ENCODE peak calls at places on chromosomes 6 and 20, in ten cellular contexts. B is uterus; A is CD8-positive, alpha-beta T cell; S is left lung; U is breast epithelium; W is CD4-positive, CD25-positive, alpha-beta regulatory T cell; V is fibroblast of lung; C is esophagus muscularis mucosa; D is tibial nerve; J is Karpas-422. E is an unnamed sample.

GRCh38 chr20:53321596-53321995 is 272.0 kb downstream of the ZNF217 start:
- DNase-seq in A (no peak), D (no peak), B (no peak), J (no peak), U (no peak), S (no peak), W (no peak), V (no peak), C (no peak), E (no peak)

GRCh38 chr6:24197892-24198291 is 71.9 kb downstream of the NRSN1 start:
- DNase-seq in S (no peak), U (no peak), V (no peak), W (no peak), C (no peak), J (no peak), B (no peak), D (no peak), A (no peak), E (no peak)

GRCh38 chr6:40634429-40634828 is 47.3 kb upstream of the LRFN2 start:
- DNase-seq in S (no peak), A (no peak), C (no peak), V (no peak), U (no peak), W (no peak), B (no peak), J (no peak), D (no peak), E (no peak)

GRCh38 chr6:32393660-32394420 is 13.1 kb downstream of the BTNL2 start:
- DNase-seq in B (peak; percentile 30), W (no peak), J (no peak), C (no peak), V (no peak), S (no peak), A (no peak), U (no peak), D (no peak), E (no peak)

GRCh38 chr20:45581702-45582101 is 2.6 kb upstream of the WFDC8 start:
- DNase-seq in U (no peak), J (no peak), V (no peak), W (no peak), S (no peak), A (no peak), B (no peak), D (no peak), C (no peak), E (no peak)

GRCh38 chr6:101393291-101394251 is at the start of gene GRIK2:
- DNase-seq in D (no peak), U (no peak), W (no peak), S (peak; percentile 77), V (no peak), A (no peak), J (no peak), B (no peak), C (no peak), E (no peak)

GRCh38 chr6:126041516-126042447 is 55.4 kb downstream of the TRMT11 start:
- DNase-seq in S (no peak), C (no peak), U (no peak), V (peak; percentile 35), J (no peak), A (no peak), W (no peak), B (no peak), D (no peak), E (no peak)

GRCh38 chr6:146997062-146997461 is 207.2 kb upstream of the STXBP5 start:
- DNase-seq in B (no peak), V (peak; percentile 87), A (no peak), D (no peak), J (no peak), S (no peak), W (no peak), U (no peak), C (no peak), E (no peak)

GRCh38 chr6:159305159-159305558 is 136.0 kb downstream of the FNDC1 start:
- DNase-seq in C (no peak), B (no peak), A (no peak), J (no peak), W (no peak), S (no peak), U (no peak), D (no peak), V (no peak), E (no peak)

GRCh38 chr6:159304641-159305040 is 135.4 kb downstream of the FNDC1 start:
- DNase-seq in A (no peak), J (no peak), W (no peak), D (no peak), B (no peak), S (no peak), U (no peak), C (no peak), V (no peak), E (no peak)

GRCh38 chr6:159302196-159302595 is 133.0 kb downstream of the FNDC1 start:
- DNase-seq in J (no peak), C (no peak), A (no peak), D (no peak), B (no peak), U (no peak), W (no peak), S (no peak), V (no peak), E (no peak)

GRCh38 chr6:159306134-159306537 is 136.9 kb downstream of the FNDC1 start:
- DNase-seq in S (no peak), J (no peak), B (no peak), A (no peak), W (no peak), D (peak; percentile 43), U (no peak), C (peak; percentile 55), V (no peak), E (no peak)

DNA sequence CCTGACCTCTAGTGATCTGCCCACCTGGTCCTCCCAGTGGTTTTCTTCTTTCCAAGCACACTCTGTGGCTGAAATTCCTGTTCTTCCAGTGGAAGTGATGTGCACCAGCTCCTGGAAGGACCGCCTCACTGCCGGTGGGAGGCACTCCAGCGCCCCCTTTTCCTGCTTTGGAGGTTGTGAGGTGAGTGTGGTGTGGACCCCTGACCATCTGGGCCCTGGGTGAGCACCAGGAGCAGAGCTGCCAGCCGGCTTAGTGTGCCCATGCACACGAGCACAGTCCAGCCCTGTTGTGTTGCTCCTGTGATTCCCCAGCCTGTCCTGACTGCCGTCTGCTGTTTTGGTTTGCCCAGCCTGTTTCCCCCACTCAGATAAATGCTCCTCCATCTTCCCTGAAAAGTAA is 134.6 kb downstream of the FNDC1 start:
- DNase-seq in A (no peak), S (no peak), D (no peak), U (no peak), J (no peak), B (no peak), V (no peak), W (no peak), C (no peak), E (no peak)
- H3K9me3 ChIP-seq in A (no peaks in the 10 kb centered on the region), S (no peaks in the 10 kb centered on the region), D (no peaks in the 10 kb centered on the region), U (no peaks in the 10 kb centered on the region), J (no peaks in the 10 kb centered on the region), B (no peaks in the 10 kb centered on the region), V (no peaks in the 10 kb centered on the region), W (no peaks in the 10 kb centered on the region), C (no peaks in the 10 kb centered on the region), E (no peaks in the 10 kb centered on the region)

GRCh38 chr6:3086282-3086946 is 18.1 kb downstream of the RIPK1 start:
- DNase-seq in C (no peak), W (no peak), U (no peak), V (no peak), B (no peak), S (no peak), A (no peak), D (no peak), J (no peak), E (no peak)

GRCh38 chr6:3088446-3088845 is 20.2 kb downstream of the RIPK1 start:
- DNase-seq in W (no peak), C (no peak), S (no peak), U (no peak), A (no peak), J (no peak), B (no peak), D (no peak), V (peak; percentile 11), E (no peak)

GRCh38 chr6:3088853-3089445 is 20.7 kb downstream of the RIPK1 start:
- DNase-seq in U (no peak), W (no peak), J (no peak), D (no peak), S (no peak), V (peak; percentile 33), A (no peak), C (no peak), B (no peak), E (no peak)

GRCh38 chr6:3081965-3082364 is 13.7 kb downstream of the RIPK1 start:
- DNase-seq in B (no peak), A (no peak), W (no peak), C (no peak), S (no peak), J (no peak), D (no peak), U (no peak), V (no peak), E (no peak)

DNA sequence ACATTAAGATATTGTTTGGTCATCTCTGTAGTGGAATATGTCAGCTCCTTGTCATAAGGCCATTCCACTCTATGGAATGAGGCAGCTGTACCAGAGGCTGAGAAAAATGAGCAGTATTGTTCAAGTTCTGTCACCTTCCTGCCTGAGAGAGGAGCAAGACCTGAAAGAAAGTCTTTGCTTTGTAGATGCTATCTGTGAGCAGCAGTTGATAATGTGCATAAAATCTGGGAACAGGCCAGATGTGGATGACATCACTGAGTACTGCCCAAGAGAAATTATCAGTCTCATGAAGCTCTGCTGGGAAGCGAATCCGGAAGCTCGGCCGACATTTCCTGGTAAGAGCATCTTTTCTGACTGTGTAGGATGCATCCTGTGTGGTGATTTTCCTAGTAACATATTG is 16.8 kb downstream of the RIPK1 start:
- DNase-seq in J (no peak), D (no peak), U (no peak), A (no peak), W (no peak), B (no peak), V (no peak), C (no peak), S (no peak), E (no peak)
- H3K9me3 ChIP-seq in J (no peaks in the 10 kb centered on the region), D (no peaks in the 10 kb centered on the region), U (no peaks in the 10 kb centered on the region), A (no peaks in the 10 kb centered on the region), W (no peaks in the 10 kb centered on the region), B (no peaks in the 10 kb centered on the region), V (no peaks in the 10 kb centered on the region), C (no peaks in the 10 kb centered on the region), S (no peaks in the 10 kb centered on the region), E (no peaks in the 10 kb centered on the region)

GRCh38 chr20:55881204-55881603 is 124.1 kb downstream of the CBLN4 start:
- DNase-seq in C (no peak), V (no peak), B (no peak), W (no peak), D (no peak), J (no peak), S (no peak), U (no peak), A (no peak), E (no peak)

GRCh38 chr20:55880361-55880760 is 125.0 kb downstream of the CBLN4 start:
- DNase-seq in V (no peak), A (no peak), W (no peak), C (no peak), D (no peak), J (no peak), U (no peak), B (no peak), S (no peak), E (no peak)

GRCh38 chr20:55882922-55883321 is 122.4 kb downstream of the CBLN4 start:
- DNase-seq in S (no peak), D (no peak), V (no peak), W (no peak), A (no peak), B (no peak), U (no peak), J (no peak), C (no peak), E (no peak)

DNA sequence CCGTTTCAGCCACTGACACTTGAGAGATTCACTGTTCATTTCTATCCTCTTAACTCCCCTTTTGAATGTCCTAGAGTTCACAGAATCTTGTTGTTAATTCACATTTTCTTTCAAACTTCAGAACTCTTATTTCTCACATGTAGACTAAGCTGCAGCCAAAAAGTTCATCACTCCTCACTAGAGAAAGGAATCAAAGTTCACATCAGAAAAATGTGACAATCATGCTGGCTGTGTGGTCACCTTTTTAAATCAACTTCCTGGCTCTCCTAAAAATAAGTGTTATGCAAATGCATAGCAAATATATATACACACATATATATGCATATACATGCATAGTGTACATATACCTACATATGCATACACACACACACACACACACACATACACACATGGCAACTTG is 123.0 kb downstream of the CBLN4 start:
- DNase-seq in B (no peak), S (no peak), U (no peak), V (no peak), W (no peak), A (no peak), C (no peak), D (no peak), J (no peak), E (no peak)
- H3K9me3 ChIP-seq in B (no peaks in the 10 kb centered on the region), S (no peaks in the 10 kb centered on the region), U (no peaks in the 10 kb centered on the region), V (no peaks in the 10 kb centered on the region), W (no peaks in the 10 kb centered on the region), A (no peaks in the 10 kb centered on the region), C (no peaks in the 10 kb centered on the region), D (no peaks in the 10 kb centered on the region), J (peaks cover 18% of the 10 kb centered on the region), E (no peaks in the 10 kb centered on the region)

GRCh38 chr20:29741894-29742698 is 1515.4 kb upstream of the DEFB115 start:
- DNase-seq in S (peak; percentile 70), B (no peak), V (no peak), A (no peak), D (no peak), C (no peak), U (no peak), W (no peak), J (no peak), E (no peak)

GRCh38 chr20:29741594-29741893 is 1515.9 kb upstream of the DEFB115 start:
- DNase-seq in S (peak; percentile 79), B (no peak), V (no peak), C (no peak), W (no peak), U (no peak), A (no peak), D (no peak), J (no peak), E (no peak)

GRCh38 chr20:29742699-29743100 is 1514.8 kb upstream of the DEFB115 start:
- DNase-seq in W (no peak), S (peak; percentile 69), A (no peak), D (no peak), J (no peak), V (no peak), B (no peak), C (no peak), U (no peak), E (no peak)

GRCh38 chr20:29740601-29740950 is 1516.9 kb upstream of the DEFB115 start:
- DNase-seq in V (no peak), W (no peak), B (no peak), J (no peak), D (no peak), U (no peak), C (no peak), S (no peak), A (no peak), E (no peak)

DNA sequence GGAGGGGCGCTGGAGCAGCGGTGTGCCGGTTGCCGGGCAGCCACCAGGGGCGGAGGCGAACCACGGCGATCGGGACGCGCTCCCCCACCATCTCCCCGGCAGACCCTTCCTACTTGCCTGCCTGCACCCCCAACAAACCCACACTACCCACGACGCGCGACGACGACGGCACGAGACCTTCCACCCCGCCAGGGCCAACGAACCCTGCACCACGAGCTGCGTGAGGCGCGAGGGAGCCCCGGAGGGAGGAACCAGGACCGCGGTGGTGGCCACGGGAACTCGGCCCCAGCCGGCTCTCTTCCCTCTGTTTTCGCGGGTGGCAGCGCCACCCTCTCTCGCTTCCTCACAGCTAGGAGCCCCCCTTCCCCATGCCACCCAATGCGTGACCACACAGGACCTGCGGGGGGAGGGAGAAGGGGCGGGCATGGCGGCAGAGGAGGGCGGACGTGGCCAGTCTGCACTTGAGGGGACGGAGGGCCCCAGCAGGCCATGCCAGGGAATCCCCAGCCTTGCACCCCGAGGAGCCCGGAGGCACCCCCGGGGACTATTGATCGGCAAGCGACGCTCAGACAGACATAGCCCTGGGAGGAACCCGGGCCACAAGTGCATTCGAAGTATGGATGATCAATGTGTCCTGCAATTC is 1516.4 kb upstream of the DEFB115 start:
- DNase-seq in J (no peak), D (no peak), C (no peak), W (no peak), U (no peak), S (peak; percentile 77), A (no peak), V (no peak), B (no peak), E (no peak)
- H3K9me3 ChIP-seq in J (peaks cover 3% of the 10 kb centered on the region), D (peaks cover 3% of the 10 kb centered on the region), C (no peaks in the 10 kb centered on the region), W (peaks cover 2% of the 10 kb centered on the region), U (peaks cover 32% of the 10 kb centered on the region), S (no peaks in the 10 kb centered on the region), A (no peaks in the 10 kb centered on the region), V (no peaks in the 10 kb centered on the region), B (no peaks in the 10 kb centered on the region), E (no peaks in the 10 kb centered on the region)